ENCODE peak calls at places on chromosomes 5 and 9, in seven cellular contexts. U, L, C, J, B, T and D are unnamed samples.

GRCh38 chr5:150763023-150763793 is 4.4 kb upstream of the DCTN4 start:
- DNase-seq in U (no peak), L (no peak), C (peak), J (peak), B (peak), T (peak), D (peak)

GRCh38 chr9:135100241-135101067 is 13.0 kb downstream of the OLFM1 start:
- DNase-seq in U (no peak), L (no peak), C (no peak), J (no peak), B (no peak), T (no peak), D (no peak)

GRCh38 chr9:17793713-17794622 is 215.1 kb downstream of the SH3GL2 start:
- DNase-seq in U (no peak), L (no peak), C (peak), J (no peak), B (no peak), T (no peak), D (peak)

GRCh38 chr5:179733764-179734126 is 1.1 kb downstream of the MAML1 start:
- DNase-seq in U (no peak), L (no peak), C (no peak), J (no peak), B (no peak), T (no peak), D (no peak)

GRCh38 chr9:18331808-18332209 is 142.1 kb upstream of the ADAMTSL1 start:
- DNase-seq in U (no peak), L (no peak), C (no peak), J (no peak), B (no peak), T (peak), D (no peak)

GRCh38 chr5:54902817-54903473 is 82.4 kb downstream of the ESM1 start:
- DNase-seq in U (no peak), L (peak), C (peak), J (no peak), B (no peak), T (peak), D (no peak)

GRCh38 chr9:129776938-129777768 is 24.3 kb upstream of the PTGES start:
- DNase-seq in U (no peak), L (peak), C (peak), J (peak), B (peak), T (peak), D (peak)

GRCh38 chr9:72465602-72466001 is 55.8 kb upstream of the TMC1 start:
- DNase-seq in U (no peak), L (no peak), C (no peak), J (no peak), B (no peak), T (peak), D (no peak)

GRCh38 chr5:26192496-26192895 is 845.9 kb downstream of the CDH9 start:
- DNase-seq in U (no peak), L (no peak), C (no peak), J (no peak), B (no peak), T (no peak), D (no peak)

GRCh38 chr5:139698461-139699146 is 50.5 kb downstream of the CXXC5 start:
- DNase-seq in U (peak), L (no peak), C (peak), J (peak), B (peak), T (peak), D (peak)

GRCh38 chr9:33151601-33152000 is 15.5 kb downstream of the B4GALT1 start:
- DNase-seq in U (no peak), L (no peak), C (no peak), J (no peak), B (no peak), T (no peak), D (no peak)

GRCh38 chr5:168877132-168877895 is 298.1 kb upstream of the PANK3 start:
- DNase-seq in U (peak), L (no peak), C (no peak), J (no peak), B (no peak), T (no peak), D (peak)

GRCh38 chr9:130128251-130128650 is 44.0 kb upstream of the NCS1 start:
- DNase-seq in U (no peak), L (peak), C (no peak), J (no peak), B (no peak), T (no peak), D (no peak)

GRCh38 chr9:715743-716400 is 125.6 kb upstream of the DMRT1 start:
- DNase-seq in U (no peak), L (no peak), C (peak), J (no peak), B (no peak), T (peak), D (no peak)

GRCh38 chr5:172724658-172725183 is 46.3 kb downstream of the DUSP1 start:
- DNase-seq in U (no peak), L (no peak), C (no peak), J (no peak), B (no peak), T (no peak), D (no peak)

GRCh38 chr5:94793113-94793815 is 174.8 kb downstream of the SLF1 start:
- DNase-seq in U (no peak), L (no peak), C (peak), J (no peak), B (no peak), T (peak), D (no peak)

GRCh38 chr5:175728885-175729828 is 71.3 kb downstream of the HRH2 start:
- DNase-seq in U (peak), L (no peak), C (no peak), J (no peak), B (no peak), T (no peak), D (no peak)

GRCh38 chr5:12659675-12660074 is 755.4 kb upstream of the CTNND2 start:
- DNase-seq in U (no peak), L (no peak), C (no peak), J (no peak), B (no peak), T (no peak), D (peak)

GRCh38 chr9:99189887-99190596 is 31.7 kb downstream of the ALG2 start:
- DNase-seq in U (no peak), L (no peak), C (no peak), J (no peak), B (no peak), T (peak), D (no peak)

GRCh38 chr9:77802512-77803293 is 154.6 kb upstream of the GNA14 start:
- DNase-seq in U (no peak), L (no peak), C (no peak), J (no peak), B (no peak), T (no peak), D (peak)

GRCh38 chr5:61949680-61950435 is 356.1 kb upstream of the KIF2A start:
- DNase-seq in U (no peak), L (no peak), C (no peak), J (no peak), B (no peak), T (no peak), D (no peak)

GRCh38 chr9:76580188-76580587 is 121.2 kb downstream of the GCNT1 start:
- DNase-seq in U (no peak), L (no peak), C (no peak), J (no peak), B (no peak), T (no peak), D (no peak)

GRCh38 chr5:590343-590742 is 21.8 kb upstream of the CEP72 start:
- DNase-seq in U (no peak), L (no peak), C (no peak), J (no peak), B (no peak), T (no peak), D (no peak)

GRCh38 chr5:150589791-150590601 is 50.5 kb upstream of the SYNPO start:
- DNase-seq in U (peak), L (no peak), C (peak), J (peak), B (peak), T (peak), D (no peak)

GRCh38 chr9:132094314-132094791 is 14.7 kb upstream of the MED27 start:
- DNase-seq in U (no peak), L (no peak), C (no peak), J (no peak), B (no peak), T (peak), D (no peak)

GRCh38 chr9:6506571-6506970 is 93.6 kb downstream of the UHRF2 start:
- DNase-seq in U (no peak), L (no peak), C (no peak), J (no peak), B (no peak), T (peak), D (no peak)

GRCh38 chr5:149355688-149356087 is 2.2 kb upstream of the PCYOX1L start:
- DNase-seq in U (no peak), L (no peak), C (no peak), J (no peak), B (no peak), T (no peak), D (no peak)

GRCh38 chr9:7534211-7534935 is 265.2 kb downstream of the DMAC1 start:
- DNase-seq in U (no peak), L (no peak), C (no peak), J (no peak), B (no peak), T (no peak), D (no peak)

GRCh38 chr9:129258124-129258822 is 80.2 kb upstream of the IER5L start:
- DNase-seq in U (peak), L (peak), C (peak), J (peak), B (peak), T (peak), D (peak)

GRCh38 chr9:113515862-113516261 is 52.3 kb downstream of the RGS3 start:
- DNase-seq in U (no peak), L (no peak), C (no peak), J (no peak), B (no peak), T (peak), D (no peak)

GRCh38 chr9:18274693-18275092 is 199.3 kb upstream of the ADAMTSL1 start:
- DNase-seq in U (no peak), L (no peak), C (no peak), J (no peak), B (no peak), T (no peak), D (no peak)

GRCh38 chr5:137206030-137206715 is 293.0 kb downstream of the SPOCK1 start:
- DNase-seq in U (no peak), L (no peak), C (no peak), J (no peak), B (no peak), T (peak), D (no peak)

GRCh38 chr5:172548981-172549707 is 91.9 kb upstream of the NEURL1B start:
- DNase-seq in U (no peak), L (no peak), C (no peak), J (no peak), B (no peak), T (no peak), D (no peak)

GRCh38 chr5:149623473-149623872 is 42.2 kb downstream of the ARHGEF37 start:
- DNase-seq in U (no peak), L (no peak), C (no peak), J (no peak), B (no peak), T (no peak), D (no peak)

GRCh38 chr5:67814569-67815311 is 400.8 kb upstream of the PIK3R1 start:
- DNase-seq in U (no peak), L (no peak), C (no peak), J (no peak), B (no peak), T (no peak), D (no peak)

GRCh38 chr5:162752612-162753011 is 684.8 kb upstream of the CCNG1 start:
- DNase-seq in U (no peak), L (no peak), C (no peak), J (no peak), B (no peak), T (no peak), D (no peak)

GRCh38 chr5:95817430-95817829 is 5.1 kb downstream of the GLRX start:
- DNase-seq in U (no peak), L (no peak), C (no peak), J (no peak), B (peak), T (peak), D (no peak)

GRCh38 chr5:28954074-28954473 is 1915.7 kb upstream of the CDH9 start:
- DNase-seq in U (no peak), L (no peak), C (no peak), J (no peak), B (no peak), T (no peak), D (no peak)